ENCODE peak calls at places on chromosomes 7 and 10, in ten cellular contexts. J, Y, R, I, T, W, C, O, S and B are unnamed samples.

GRCh38 chr10:124296121-124296812 is 122.5 kb downstream of the OAT start:
- DNase-seq in J (no peak), Y (no peak), R (no peak), I (no peak), T (peak), W (no peak), C (no peak), O (no peak), S (peak), B (no peak)

GRCh38 chr10:6721964-6722615 is 142.0 kb upstream of the PRKCQ start:
- DNase-seq in J (peak), Y (no peak), R (no peak), I (no peak), T (peak), W (no peak), C (no peak), O (no peak), S (peak), B (no peak)

GRCh38 chr10:42690449-42691360 is 52.3 kb upstream of the ZNF33B start:
- DNase-seq in J (no peak), Y (no peak), R (no peak), I (no peak), T (no peak), W (no peak), C (no peak), O (no peak), S (no peak), B (no peak)

GRCh38 chr7:43700059-43700501 is 29.2 kb downstream of the COA1 start:
- DNase-seq in J (no peak), Y (no peak), R (no peak), I (no peak), T (peak), W (peak), C (no peak), O (no peak), S (peak), B (no peak)

GRCh38 chr7:51255536-51256243 is 60.9 kb downstream of the COBL start:
- DNase-seq in J (no peak), Y (no peak), R (no peak), I (no peak), T (peak), W (no peak), C (no peak), O (no peak), S (no peak), B (no peak)

GRCh38 chr7:69882269-69882668 is 284.0 kb downstream of the AUTS2 start:
- DNase-seq in J (no peak), Y (no peak), R (no peak), I (no peak), T (no peak), W (no peak), C (no peak), O (no peak), S (no peak), B (no peak)

GRCh38 chr7:20417260-20417659 is 86.6 kb downstream of the ITGB8 start:
- DNase-seq in J (no peak), Y (no peak), R (no peak), I (no peak), T (no peak), W (no peak), C (no peak), O (no peak), S (no peak), B (no peak)

GRCh38 chr10:84460520-84460919 is 132.1 kb downstream of the CCSER2 start:
- DNase-seq in J (no peak), Y (no peak), R (no peak), I (no peak), T (no peak), W (no peak), C (no peak), O (no peak), S (no peak), B (no peak)

GRCh38 chr10:109327266-109327665 is 596.0 kb downstream of the XPNPEP1 start:
- DNase-seq in J (no peak), Y (no peak), R (no peak), I (no peak), T (no peak), W (no peak), C (no peak), O (no peak), S (no peak), B (no peak)